ENCODE peak calls at places on chromosomes 12 and 14, in six cellular contexts. C is left lung, F is adrenal gland, N is epithelial cell of proximal tubule, L is endothelial cell, B is heart right ventricle. O is an unnamed sample.
A peak's percentile ranks its signal among the peaks of the same experiment; 100 is the strongest.

GRCh38 chr12:7832059-7832696 is 40.5 kb downstream of the SLC2A14 start:
- DNase-seq in C (peak; percentile 42), F (peak; percentile 41), N (no peak), L (peak; percentile 40), B (peak; percentile 14), O (no peak)

GRCh38 chr14:85190251-85190650 is 339.7 kb upstream of the FLRT2 start:
- DNase-seq in C (no peak), F (no peak), N (no peak), L (no peak), B (no peak), O (no peak)

GRCh38 chr12:46268349-46268616 is 560 bp downstream of the SLC38A1 start:
- DNase-seq in C (no peak), F (no peak), N (no peak), L (no peak), B (no peak), O (no peak)

GRCh38 chr12:49930515-49931288 is 19.8 kb upstream of the AQP2 start:
- DNase-seq in C (no peak), F (peak; percentile 35), N (peak; percentile 31), L (no peak), B (no peak), O (no peak)

GRCh38 chr12:115149685-115150378 is 465.9 kb upstream of the TBX3 start:
- DNase-seq in C (no peak), F (no peak), N (no peak), L (no peak), B (no peak), O (no peak)

GRCh38 chr14:87712386-87713113 is 280.4 kb downstream of the GALC start:
- DNase-seq in C (no peak), F (no peak), N (no peak), L (no peak), B (no peak), O (no peak)

GRCh38 chr14:90970167-90970600 is 90.3 kb downstream of the RPS6KA5 start:
- DNase-seq in C (no peak), F (no peak), N (no peak), L (no peak), B (no peak), O (no peak)

GRCh38 chr12:131242741-131243496 is 289.2 kb downstream of the ADGRD1 start:
- DNase-seq in C (no peak), F (no peak), N (no peak), L (peak; percentile 29), B (no peak), O (no peak)

GRCh38 chr14:29222671-29223268 is 456.2 kb downstream of the FOXG1 start:
- DNase-seq in C (no peak), F (peak; percentile 29), N (no peak), L (peak; percentile 18), B (no peak), O (no peak)

GRCh38 chr12:98780261-98780660 is 135.2 kb downstream of the APAF1 start:
- DNase-seq in C (no peak), F (no peak), N (no peak), L (no peak), B (no peak), O (no peak)

GRCh38 chr14:38238332-38238731 is 17.6 kb downstream of the CLEC14A start:
- DNase-seq in C (no peak), F (no peak), N (no peak), L (no peak), B (no peak), O (no peak)

GRCh38 chr14:104086661-104087461 is 1.4 kb downstream of the ASPG start:
- DNase-seq in C (no peak), F (no peak), N (no peak), L (peak; percentile 4), B (peak; percentile 27), O (peak; percentile 77)

GRCh38 chr12:75564821-75565220 is 53.4 kb upstream of the KRR1 start:
- DNase-seq in C (no peak), F (no peak), N (no peak), L (no peak), B (no peak), O (no peak)

GRCh38 chr12:46349253-46349652 is 23.3 kb downstream of the SLC38A2 start:
- DNase-seq in C (no peak), F (no peak), N (no peak), L (no peak), B (no peak), O (no peak)

GRCh38 chr12:1591029-1591428 is 3.4 kb downstream of the FBXL14 start:
- DNase-seq in C (no peak), F (no peak), N (no peak), L (no peak), B (no peak), O (no peak)

GRCh38 chr12:30985814-30986452 is 59.4 kb downstream of the TSPAN11 start:
- DNase-seq in C (peak; percentile 54), F (peak; percentile 64), N (no peak), L (peak; percentile 79), B (peak; percentile 53), O (no peak)

GRCh38 chr12:65492997-65493892 is 214.8 kb downstream of the MSRB3 start:
- DNase-seq in C (no peak), F (no peak), N (no peak), L (no peak), B (no peak), O (no peak)

GRCh38 chr12:68236421-68237059 is 10.9 kb upstream of the IL26 start:
- DNase-seq in C (no peak), F (no peak), N (no peak), L (no peak), B (no peak), O (no peak)

GRCh38 chr14:68782091-68782981 is 10.5 kb downstream of the ZFP36L1 start:
- DNase-seq in C (no peak), F (peak; percentile 2), N (no peak), L (no peak), B (no peak), O (no peak)

GRCh38 chr12:83093426-83093825 is 406.7 kb downstream of the TMTC2 start:
- DNase-seq in C (no peak), F (no peak), N (no peak), L (no peak), B (no peak), O (no peak)

GRCh38 chr12:117318591-117318990 is 42.8 kb downstream of the NOS1 start:
- DNase-seq in C (no peak), F (no peak), N (no peak), L (no peak), B (no peak), O (peak; percentile 53)

GRCh38 chr12:73833746-73834145 is 703.9 kb upstream of the ATXN7L3B start:
- DNase-seq in C (no peak), F (no peak), N (no peak), L (no peak), B (no peak), O (no peak)

GRCh38 chr12:64826234-64826633 is 1.8 kb downstream of the TBC1D30 start:
- DNase-seq in C (peak; percentile 54), F (peak; percentile 78), N (no peak), L (peak; percentile 70), B (peak; percentile 53), O (no peak)

GRCh38 chr12:126782083-126782482 is 1484.9 kb upstream of the TMEM132C start:
- DNase-seq in C (no peak), F (no peak), N (no peak), L (no peak), B (no peak), O (no peak)

GRCh38 chr12:126781593-126781992 is 1485.4 kb upstream of the TMEM132C start:
- DNase-seq in C (no peak), F (no peak), N (no peak), L (no peak), B (no peak), O (no peak)

GRCh38 chr12:126780343-126780742 is 1486.6 kb upstream of the TMEM132C start:
- DNase-seq in C (no peak), F (no peak), N (no peak), L (no peak), B (no peak), O (no peak)

GRCh38 chr12:126789963-126790362 is 1477.0 kb upstream of the TMEM132C start:
- DNase-seq in C (no peak), F (no peak), N (no peak), L (no peak), B (no peak), O (no peak)

DNA sequence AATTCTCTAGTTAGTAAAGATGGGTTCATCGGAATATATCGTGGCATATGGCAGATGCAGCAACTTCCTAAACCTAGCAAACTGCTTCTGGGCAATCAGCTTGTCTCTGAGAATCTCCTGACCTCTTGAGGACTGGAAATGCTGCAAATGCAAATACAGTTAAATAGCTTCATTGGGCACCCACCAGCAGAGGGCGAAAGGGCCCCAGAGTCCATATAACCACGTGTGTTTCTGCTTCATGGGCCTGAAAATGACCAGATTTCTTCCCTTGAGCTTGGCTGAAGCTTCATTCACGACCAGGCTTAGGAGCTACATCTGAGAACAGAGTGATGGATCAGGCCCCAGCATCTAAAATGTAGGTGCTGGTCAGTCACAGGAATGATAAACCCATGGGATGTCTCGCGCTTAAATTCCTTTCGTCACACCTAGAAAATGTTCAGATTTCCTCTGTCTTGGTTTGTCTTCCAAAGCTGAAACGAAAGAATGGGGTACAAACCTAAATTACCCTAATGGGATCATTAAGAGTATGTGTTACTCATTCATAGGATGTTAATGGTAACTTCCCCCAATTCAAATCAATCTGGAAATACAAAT is 1482.5 kb upstream of the TMEM132C start:
- DNase-seq in C (no peak), F (peak; percentile 57), N (no peak), L (no peak), B (peak; percentile 13), O (no peak)
- TF ChIP-seq CTCF in C (peak; percentile 26), F (peak; percentile 12), N (peak; percentile 73), L (no peak), B (peak; percentile 62), O (peak; percentile 63)

DNA sequence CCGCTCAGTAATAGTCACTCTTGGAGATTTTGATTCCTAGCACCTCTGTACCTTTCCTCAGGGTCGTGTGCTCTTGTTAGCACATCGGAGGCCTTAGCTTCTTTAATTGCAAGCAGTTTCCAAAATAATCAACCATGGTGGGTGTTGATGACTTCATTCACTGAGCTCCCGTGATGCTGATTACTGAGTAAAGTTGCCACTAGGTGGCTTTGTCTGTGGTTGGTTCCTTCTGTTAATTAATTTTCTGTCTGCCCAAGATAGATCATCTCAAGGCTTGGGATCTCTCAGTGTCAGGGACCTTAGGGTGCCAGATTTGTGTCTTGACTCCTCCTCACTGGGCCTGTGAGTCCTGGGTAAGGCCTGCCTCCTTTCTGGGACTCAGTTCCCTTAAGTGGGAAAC is 54.3 kb downstream of the PTPN11 start:
- DNase-seq in C (no peak), F (no peak), N (no peak), L (no peak), B (no peak), O (no peak)
- TF ChIP-seq CTCF in C (no peak), F (no peak), N (peak; percentile 46), L (peak; percentile 46), B (no peak), O (peak; percentile 42)

GRCh38 chr14:35687335-35687939 is 121.7 kb downstream of the RALGAPA1 start:
- DNase-seq in C (no peak), F (peak; percentile 46), N (no peak), L (peak; percentile 30), B (no peak), O (no peak)
- TF ChIP-seq CTCF in C (peak; percentile 74), F (peak; percentile 60), N (peak; percentile 89), L (peak; percentile 61), B (peak; percentile 82), O (peak; percentile 94)

GRCh38 chr14:36356862-36357261 is 36.4 kb upstream of the MBIP start:
- DNase-seq in C (no peak), F (no peak), N (no peak), L (no peak), B (no peak), O (no peak)
- TF ChIP-seq CTCF in C (no peak), F (no peak), N (no peak), L (no peak), B (no peak), O (no peak)

O was measured in chondrocyte.